ENCODE peak calls at places on chromosome 22, in six cellular contexts. G is HepG2, Z is fibroblast of lung, V is A549, Y is neuronal stem cell, Q is PC-9. F is an unnamed sample.
A peak's percentile ranks its signal among the peaks of the same experiment; 100 is the strongest.

GRCh38 chr22:31020334-31020733 is 51.3 kb downstream of the TUG1 start:
- DNase-seq in Y (no peak), Z (no peak), Q (no peak), G (peak; percentile 36), V (no peak), F (no peak)

GRCh38 chr22:19987394-19988306 is 29.0 kb downstream of the ARVCF start:
- DNase-seq in V (no peak), Z (no peak), G (no peak), Q (no peak), Y (no peak), F (no peak)

GRCh38 chr22:46815132-46815531 is 52.7 kb downstream of the TBC1D22A start:
- DNase-seq in Z (no peak), Q (no peak), Y (no peak), V (no peak), G (peak; percentile 69), F (no peak)

GRCh38 chr22:35452351-35452781 is 52.4 kb downstream of the MCM5 start:
- DNase-seq in V (no peak), Q (no peak), Z (no peak), G (no peak), Y (no peak), F (no peak)

GRCh38 chr22:31240011-31240410 is 27.9 kb downstream of the LIMK2 start:
- DNase-seq in Q (no peak), Y (no peak), G (no peak), V (no peak), Z (peak; percentile 12), F (no peak)

GRCh38 chr22:22161924-22162851 is 82.4 kb upstream of the VPREB1 start:
- DNase-seq in V (no peak), G (no peak), Z (no peak), Q (no peak), Y (no peak), F (peak; percentile 97)

GRCh38 chr22:38628444-38628843 is 27.7 kb downstream of the FAM227A start:
- DNase-seq in G (no peak), Z (no peak), V (no peak), Y (no peak), Q (no peak), F (no peak)

GRCh38 chr22:31291716-31292644 is at the start of gene PIK3IP1:
- DNase-seq in Y (peak; percentile 64), V (peak; percentile 66), Q (peak; percentile 76), G (peak; percentile 77), Z (peak; percentile 89), F (peak; percentile 94)

GRCh38 chr22:38233427-38233826 is 31.6 kb downstream of the MAFF start:
- DNase-seq in G (no peak), Q (no peak), V (no peak), Z (peak; percentile 52), Y (no peak), F (no peak)

GRCh38 chr22:44398791-44399190 is 86.0 kb upstream of the SHISAL1 start:
- DNase-seq in Q (no peak), G (no peak), Y (no peak), Z (no peak), V (no peak), F (no peak)

GRCh38 chr22:19422440-19423301 is 8.9 kb downstream of the HIRA start:
- DNase-seq in Z (no peak), Q (no peak), G (no peak), Y (no peak), V (no peak), F (no peak)

GRCh38 chr22:34800265-34800664 is 265.7 kb upstream of the ISX start:
- DNase-seq in G (no peak), Q (no peak), V (no peak), Z (no peak), Y (no peak), F (no peak)

GRCh38 chr22:38080847-38081635 is 2.9 kb downstream of the SLC16A8 start:
- DNase-seq in Y (no peak), Q (no peak), Z (peak; percentile 24), V (no peak), G (no peak), F (no peak)

GRCh38 chr22:46587067-46587471 is 33.1 kb upstream of the GRAMD4 start:
- DNase-seq in Y (no peak), G (no peak), V (no peak), Q (no peak), Z (no peak), F (peak; percentile 63)

GRCh38 chr22:45006101-45006872 is 3.5 kb downstream of the PHF21B start:
- DNase-seq in Q (no peak), V (no peak), Z (no peak), Y (peak; percentile 26), G (no peak), F (peak; percentile 26)

GRCh38 chr22:39729141-39729934 is 158.8 kb downstream of the CACNA1I start:
- DNase-seq in G (no peak), Z (no peak), Q (no peak), Y (no peak), V (no peak), F (no peak)

GRCh38 chr22:43520632-43521039 is 108.8 kb downstream of the MPPED1 start:
- DNase-seq in Z (no peak), Q (no peak), Y (no peak), V (no peak), G (no peak), F (no peak)

GRCh38 chr22:30860176-30861105 is 108.1 kb downstream of the MORC2 start:
- DNase-seq in Y (no peak), G (no peak), Z (no peak), Q (no peak), V (no peak), F (no peak)

GRCh38 chr22:35835267-35835997 is 117.8 kb downstream of the APOL5 start:
- DNase-seq in Q (no peak), G (no peak), Y (no peak), Z (no peak), V (no peak), F (no peak)

GRCh38 chr22:31135706-31136105 is 4.6 kb downstream of the PLA2G3 start:
- DNase-seq in Y (no peak), Q (no peak), Z (no peak), G (no peak), V (no peak), F (no peak)

GRCh38 chr22:44876921-44877320 is 124.5 kb downstream of the ARHGAP8 start:
- DNase-seq in G (no peak), Q (no peak), Z (no peak), Y (no peak), V (no peak), F (no peak)

GRCh38 chr22:46686221-46686872 is 51.7 kb downstream of the CERK start:
- DNase-seq in Q (no peak), Z (no peak), G (no peak), Y (no peak), V (no peak), F (no peak)

GRCh38 chr22:28247667-28248363 is 328.8 kb upstream of the PITPNB start:
- DNase-seq in G (no peak), Q (no peak), Z (no peak), V (no peak), Y (no peak), F (no peak)

DNA sequence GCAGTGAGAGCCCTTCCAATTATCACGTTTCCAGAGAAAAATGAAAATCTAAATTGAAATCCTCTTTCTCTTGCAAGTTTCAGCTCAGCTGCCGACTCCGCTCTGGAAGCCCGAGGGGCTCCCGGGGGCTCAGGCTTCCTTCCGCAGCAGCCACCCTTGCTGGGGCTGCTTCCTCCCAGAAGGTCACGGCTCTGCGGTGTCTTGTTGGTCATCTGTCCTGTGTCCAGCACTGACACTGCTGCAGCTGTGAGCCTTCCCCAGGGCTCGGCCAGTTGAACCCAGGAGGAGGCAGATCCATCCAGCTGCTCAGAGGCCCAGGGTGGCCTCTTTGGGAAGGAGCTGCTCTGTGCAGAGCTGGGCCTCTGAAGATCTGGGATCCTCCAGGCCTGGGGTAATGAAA is 1337.2 kb downstream of the TBC1D22A start:
- DNase-seq in Y (no peak), Q (no peak), V (no peak), Z (no peak), G (no peak), F (no peak)
- H3K4me2 ChIP-seq in Y (no peak overlapping the region), Q (no peak overlapping the region), V (no peak overlapping the region), Z (no peak overlapping the region), G (no peak overlapping the region), F (peak overlapping the region; percentile 61)

GRCh38 chr22:23268877-23269276 is 88.6 kb downstream of the BCR start:
- DNase-seq in Y (no peak), G (no peak), Q (no peak), V (no peak), Z (no peak), F (peak; percentile 66)

GRCh38 chr22:23265389-23265700 is 85.0 kb downstream of the BCR start:
- DNase-seq in G (no peak), Z (no peak), V (no peak), Q (no peak), Y (no peak), F (no peak)

GRCh38 chr22:23266780-23267179 is 86.5 kb downstream of the BCR start:
- DNase-seq in Q (no peak), Y (no peak), V (no peak), G (no peak), Z (no peak), F (no peak)

GRCh38 chr22:23268139-23268712 is 87.9 kb downstream of the BCR start:
- DNase-seq in Q (no peak), Z (no peak), Y (no peak), G (no peak), V (no peak), F (peak; percentile 66)

DNA sequence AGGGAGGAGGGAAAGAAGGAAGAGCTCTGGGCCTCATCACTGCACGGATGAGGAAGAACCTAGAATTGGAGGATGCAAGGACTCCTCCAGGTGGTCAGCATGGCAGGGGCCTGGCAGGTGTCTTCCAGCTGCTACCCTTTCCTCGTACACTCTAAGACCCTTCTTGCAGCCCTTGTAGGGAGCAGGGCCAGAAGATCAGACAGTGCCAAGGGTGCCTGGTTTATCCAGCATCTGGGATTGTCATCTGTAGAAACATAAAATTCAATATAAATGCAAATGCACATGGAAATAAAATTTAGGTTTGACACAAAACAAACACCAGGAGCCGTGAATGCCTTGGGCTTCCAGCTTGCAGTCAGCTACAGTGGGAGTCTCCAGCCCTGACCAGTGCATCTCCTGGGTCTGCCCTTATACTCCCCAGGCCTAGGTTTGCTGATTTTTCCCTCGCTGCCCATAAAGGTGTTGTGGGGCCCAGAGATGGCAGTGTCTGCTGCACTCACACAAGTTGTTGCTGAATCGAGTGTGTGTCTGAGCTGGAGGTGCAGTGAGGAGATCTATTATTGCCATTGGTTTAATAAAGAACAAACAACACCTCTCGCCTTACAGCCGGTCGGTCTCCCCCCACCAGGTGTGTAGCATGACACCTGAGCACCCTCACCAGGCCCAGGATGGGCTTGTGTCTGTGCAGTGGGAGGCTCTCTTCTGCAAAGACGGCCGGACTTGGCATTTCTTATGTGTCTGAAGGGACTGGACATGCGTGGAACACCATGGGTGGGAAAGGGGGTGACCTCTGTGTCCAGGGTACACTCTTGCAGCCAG is 87.1 kb downstream of the BCR start:
- DNase-seq in V (no peak), Y (no peak), G (no peak), Q (no peak), Z (no peak), F (no peak)
- H3K4me2 ChIP-seq in V (no peak overlapping the region), Y (no peak overlapping the region), G (no peak overlapping the region), Q (no peak overlapping the region), Z (no peak overlapping the region), F (peak overlapping the region; percentile 52)

GRCh38 chr22:24433001-24433867 is 5.8 kb downstream of the ADORA2A start:
- DNase-seq in V (no peak), Y (no peak), Q (no peak), Z (no peak), G (no peak), F (peak; percentile 80)
- H3K4me2 ChIP-seq in V (no peak overlapping the region), Y (no peak overlapping the region), Q (no peak overlapping the region), Z (no peak overlapping the region), G (no peak overlapping the region), F (peak overlapping the region; percentile 85)

DNA sequence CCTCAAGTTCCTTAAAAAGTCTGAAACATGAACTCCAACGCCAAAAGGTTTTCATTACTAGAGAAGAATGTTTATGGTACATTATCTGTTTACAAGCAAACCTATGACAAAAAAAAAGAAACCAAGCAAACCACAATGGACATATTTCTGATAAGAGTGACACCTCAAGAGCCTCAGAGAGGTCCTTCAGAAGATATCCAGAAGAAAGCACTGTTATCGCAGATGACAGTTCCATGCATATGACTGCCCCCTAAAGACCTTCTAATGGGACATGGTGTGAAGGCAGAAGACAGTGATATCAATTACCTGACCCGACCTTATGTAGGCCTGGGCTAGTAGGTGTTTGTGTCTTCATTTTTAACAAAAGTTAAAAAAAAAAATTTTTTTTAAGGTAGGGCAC is 3.1 kb downstream of the HDHD5 start:
- DNase-seq in Z (no peak), V (no peak), Y (no peak), Q (no peak), G (no peak), F (no peak)
- H3K4me2 ChIP-seq in Z (no peak overlapping the region), V (no peak overlapping the region), Y (no peak overlapping the region), Q (no peak overlapping the region), G (no peak overlapping the region), F (peak overlapping the region; percentile 22)